ENCODE peak calls at places on chromosomes 6 and 20, in five cellular contexts. O is nephron progenitor cell; K is stimulated activated CD8-positive, alpha-beta memory T cell treated with anti-CD3 and anti-CD28 coated beads, Interleukin-12 subunit alpha, Interleukin-12 subunit beta, amount 100 ng/mL, for 4 hours; H is stomach; T is endodermal cell. I is an unnamed sample.

GRCh38 chr6:44043479-44044153 is 83.6 kb downstream of the MRPL14 start:
- DNase-seq in O (no peak), K (no peak), H (no peak), T (peak), I (no peak)

GRCh38 chr6:147874322-147874721 is 365.8 kb downstream of the SAMD5 start:
- DNase-seq in O (no peak), K (no peak), H (no peak), T (no peak), I (no peak)

GRCh38 chr6:31193206-31193605 is 22.7 kb upstream of the POU5F1 start:
- DNase-seq in O (no peak), K (no peak), H (peak), T (no peak), I (no peak)

GRCh38 chr6:1031671-1032070 is 280.2 kb upstream of the FOXQ1 start:
- DNase-seq in O (no peak), K (no peak), H (no peak), T (no peak), I (no peak)

GRCh38 chr6:158958504-158959386 is 41.3 kb downstream of the RSPH3 start:
- DNase-seq in O (no peak), K (no peak), H (no peak), T (no peak), I (no peak)

GRCh38 chr6:16324622-16325225 is 86.3 kb downstream of the GMPR start:
- DNase-seq in O (no peak), K (no peak), H (no peak), T (peak), I (no peak)

GRCh38 chr20:5073154-5074049 is 46.4 kb downstream of the PCNA start:
- DNase-seq in O (peak), K (no peak), H (peak), T (peak), I (no peak)

GRCh38 chr20:25580711-25581110 is 4.6 kb downstream of the NINL start:
- DNase-seq in O (no peak), K (no peak), H (peak), T (no peak), I (no peak)

GRCh38 chr6:133646021-133646682 is 242.8 kb upstream of the TCF21 start:
- DNase-seq in O (no peak), K (no peak), H (no peak), T (no peak), I (no peak)

GRCh38 chr20:24708411-24709295 is 239.2 kb downstream of the SYNDIG1 start:
- DNase-seq in O (no peak), K (no peak), H (no peak), T (peak), I (peak)

GRCh38 chr6:169564453-169565240 is 137.2 kb downstream of the WDR27 start:
- DNase-seq in O (no peak), K (no peak), H (no peak), T (no peak), I (no peak)

GRCh38 chr6:168370310-168370991 is 50.9 kb upstream of the DACT2 start:
- DNase-seq in O (peak), K (peak), H (peak), T (peak), I (no peak)

GRCh38 chr20:57658447-57659130 is 38.4 kb upstream of the ZBP1 start:
- DNase-seq in O (no peak), K (no peak), H (peak), T (no peak), I (no peak)

GRCh38 chr20:20711413-20711812 is 1.0 kb downstream of the RALGAPA2 start:
- DNase-seq in O (no peak), K (no peak), H (no peak), T (peak), I (no peak)

GRCh38 chr6:163159689-163160088 is 254.8 kb upstream of the QKI start:
- DNase-seq in O (no peak), K (no peak), H (no peak), T (no peak), I (no peak)

GRCh38 chr20:45629496-45630100 is at the start of gene WFDC10A:
- DNase-seq in O (peak), K (no peak), H (peak), T (peak), I (peak)

GRCh38 chr6:68572525-68572924 is 62.6 kb upstream of the ADGRB3 start:
- DNase-seq in O (peak), K (no peak), H (no peak), T (peak), I (peak)

GRCh38 chr6:121497869-121498462 is 62.5 kb downstream of the GJA1 start:
- DNase-seq in O (no peak), K (no peak), H (no peak), T (no peak), I (no peak)

GRCh38 chr20:45547206-45547770 is at the start of gene EPPIN:
- DNase-seq in O (no peak), K (no peak), H (no peak), T (no peak), I (no peak)

GRCh38 chr20:58431134-58431533 is 42.1 kb downstream of the VAPB start:
- DNase-seq in O (no peak), K (no peak), H (no peak), T (no peak), I (no peak)

GRCh38 chr20:38893485-38894090 is 32.6 kb upstream of the FAM83D start:
- DNase-seq in O (peak), K (peak), H (peak), T (peak), I (peak)

GRCh38 chr6:28248916-28249315 is 3.2 kb downstream of the ZKSCAN4 start:
- DNase-seq in O (no peak), K (no peak), H (no peak), T (no peak), I (no peak)

GRCh38 chr20:63435552-63435951 is 36.9 kb downstream of the KCNQ2 start:
- DNase-seq in O (no peak), K (no peak), H (no peak), T (no peak), I (no peak)

GRCh38 chr20:22719250-22719649 is 134.9 kb upstream of the FOXA2 start:
- DNase-seq in O (no peak), K (no peak), H (peak), T (no peak), I (no peak)

GRCh38 chr20:13817342-13817741 is 32.5 kb downstream of the NDUFAF5 start:
- DNase-seq in O (no peak), K (no peak), H (no peak), T (no peak), I (no peak)

GRCh38 chr6:18260448-18261106 is 3.8 kb downstream of the DEK start:
- DNase-seq in O (no peak), K (no peak), H (no peak), T (peak), I (no peak)

GRCh38 chr6:80165143-80165542 is 58.7 kb downstream of the BCKDHB start:
- DNase-seq in O (no peak), K (no peak), H (no peak), T (no peak), I (no peak)

GRCh38 chr20:4606046-4606445 is 115.7 kb upstream of the PRND start:
- DNase-seq in O (peak), K (no peak), H (no peak), T (no peak), I (no peak)

GRCh38 chr6:124655856-124656255 is 306.4 kb upstream of the RNF217 start:
- DNase-seq in O (no peak), K (no peak), H (no peak), T (no peak), I (no peak)

GRCh38 chr6:130020106-130020851 is 1.9 kb downstream of the L3MBTL3 start:
- DNase-seq in O (peak), K (peak), H (peak), T (peak), I (no peak)

GRCh38 chr6:90403489-90404381 is 107.1 kb upstream of the BACH2 start:
- DNase-seq in O (peak), K (no peak), H (no peak), T (peak), I (no peak)

GRCh38 chr6:45422541-45423110 is 44.9 kb upstream of the SUPT3H start:
- DNase-seq in O (peak), K (peak), H (peak), T (peak), I (no peak)

GRCh38 chr6:66937180-66937579 is 1230.2 kb upstream of the EYS start:
- DNase-seq in O (no peak), K (no peak), H (no peak), T (no peak), I (no peak)

GRCh38 chr6:133259561-133259960 is 18.4 kb downstream of the EYA4 start:
- DNase-seq in O (no peak), K (no peak), H (no peak), T (no peak), I (no peak)

GRCh38 chr6:84052204-84052882 is 18.8 kb downstream of the MRAP2 start:
- DNase-seq in O (peak), K (no peak), H (no peak), T (peak), I (peak)

GRCh38 chr6:42201382-42201781 is 6.6 kb upstream of the GUCA1B start:
- DNase-seq in O (no peak), K (no peak), H (no peak), T (no peak), I (no peak)

GRCh38 chr20:1952737-1953530 is 40.9 kb downstream of the PDYN start:
- DNase-seq in O (no peak), K (no peak), H (no peak), T (no peak), I (no peak)

GRCh38 chr20:15278041-15278440 is 940.6 kb upstream of the FLRT3 start:
- DNase-seq in O (no peak), K (no peak), H (no peak), T (no peak), I (no peak)

GRCh38 chr6:11065436-11066202 is 21.5 kb upstream of the ELOVL2 start:
- DNase-seq in O (no peak), K (no peak), H (no peak), T (no peak), I (no peak)